ENCODE peak calls at places on chromosomes 6 and 20, in eight cellular contexts. One of them, this sample, is unnamed.

GRCh38 chr6:106064103-106064502 is 22.0 kb upstream of the PRDM1 start:
- DNase-seq in substantia nigra: no peak
- DNase-seq in A172: no peak
- DNase-seq in anterior cingulate cortex: no peak
- DNase-seq in H9: no peak
- DNase-seq in erythroblast: no peak
- DNase-seq in GM20000: no peak
- DNase-seq in CD4-positive, alpha-beta T cell: no peak
- DNase-seq in this sample: no peak

GRCh38 chr20:62032606-62033368 is 32.9 kb downstream of the TAF4 start:
- DNase-seq in anterior cingulate cortex: no peak
- DNase-seq in A172: no peak
- DNase-seq in GM20000: no peak
- DNase-seq in erythroblast: peak
- DNase-seq in H9: no peak
- DNase-seq in CD4-positive, alpha-beta T cell: no peak
- DNase-seq in substantia nigra: no peak
- DNase-seq in this sample: no peak

GRCh38 chr20:8144282-8145245 is 12.5 kb downstream of the PLCB1 start:
- DNase-seq in anterior cingulate cortex: no peak
- DNase-seq in A172: no peak
- DNase-seq in GM20000: no peak
- DNase-seq in H9: peak
- DNase-seq in CD4-positive, alpha-beta T cell: no peak
- DNase-seq in substantia nigra: no peak
- DNase-seq in erythroblast: no peak
- DNase-seq in this sample: no peak

GRCh38 chr6:112683926-112684325 is 336.8 kb downstream of the RFPL4B start:
- DNase-seq in substantia nigra: no peak
- DNase-seq in erythroblast: no peak
- DNase-seq in A172: peak
- DNase-seq in H9: no peak
- DNase-seq in GM20000: no peak
- DNase-seq in CD4-positive, alpha-beta T cell: no peak
- DNase-seq in anterior cingulate cortex: no peak
- DNase-seq in this sample: no peak

GRCh38 chr20:62805365-62805710 is 703 bp downstream of the OGFR start:
- DNase-seq in GM20000: peak
- DNase-seq in CD4-positive, alpha-beta T cell: no peak
- DNase-seq in anterior cingulate cortex: no peak
- DNase-seq in erythroblast: peak
- DNase-seq in H9: no peak
- DNase-seq in A172: no peak
- DNase-seq in substantia nigra: no peak
- DNase-seq in this sample: peak

GRCh38 chr6:143490775-143491174 is 20.7 kb downstream of the FUCA2 start:
- DNase-seq in anterior cingulate cortex: no peak
- DNase-seq in A172: no peak
- DNase-seq in GM20000: no peak
- DNase-seq in H9: no peak
- DNase-seq in substantia nigra: no peak
- DNase-seq in CD4-positive, alpha-beta T cell: no peak
- DNase-seq in erythroblast: no peak
- DNase-seq in this sample: no peak

GRCh38 chr20:57662313-57663240 is 42.4 kb upstream of the ZBP1 start:
- DNase-seq in A172: no peak
- DNase-seq in substantia nigra: no peak
- DNase-seq in erythroblast: no peak
- DNase-seq in anterior cingulate cortex: no peak
- DNase-seq in H9: peak
- DNase-seq in GM20000: no peak
- DNase-seq in CD4-positive, alpha-beta T cell: no peak
- DNase-seq in this sample: no peak

GRCh38 chr6:170222498-170223471 is 68.1 kb downstream of the DLL1 start:
- DNase-seq in erythroblast: no peak
- DNase-seq in H9: no peak
- DNase-seq in A172: peak
- DNase-seq in CD4-positive, alpha-beta T cell: no peak
- DNase-seq in substantia nigra: no peak
- DNase-seq in GM20000: no peak
- DNase-seq in anterior cingulate cortex: no peak
- DNase-seq in this sample: no peak

GRCh38 chr6:127484207-127484858 is 25.1 kb upstream of the KIAA0408 start:
- DNase-seq in A172: peak
- DNase-seq in erythroblast: no peak
- DNase-seq in GM20000: peak
- DNase-seq in CD4-positive, alpha-beta T cell: no peak
- DNase-seq in anterior cingulate cortex: no peak
- DNase-seq in H9: no peak
- DNase-seq in substantia nigra: no peak
- DNase-seq in this sample: peak

GRCh38 chr20:48594533-48594932 is 233.3 kb downstream of the PREX1 start:
- DNase-seq in erythroblast: no peak
- DNase-seq in CD4-positive, alpha-beta T cell: no peak
- DNase-seq in GM20000: no peak
- DNase-seq in H9: no peak
- DNase-seq in anterior cingulate cortex: no peak
- DNase-seq in A172: no peak
- DNase-seq in substantia nigra: no peak
- DNase-seq in this sample: no peak

GRCh38 chr20:32960849-32961731 is 43.1 kb downstream of the SUN5 start:
- DNase-seq in H9: no peak
- DNase-seq in anterior cingulate cortex: no peak
- DNase-seq in A172: no peak
- DNase-seq in erythroblast: no peak
- DNase-seq in GM20000: no peak
- DNase-seq in CD4-positive, alpha-beta T cell: no peak
- DNase-seq in substantia nigra: no peak
- DNase-seq in this sample: no peak

GRCh38 chr20:45576995-45577394 is 2.1 kb downstream of the WFDC8 start:
- DNase-seq in H9: no peak
- DNase-seq in CD4-positive, alpha-beta T cell: no peak
- DNase-seq in A172: no peak
- DNase-seq in erythroblast: no peak
- DNase-seq in GM20000: no peak
- DNase-seq in anterior cingulate cortex: no peak
- DNase-seq in substantia nigra: no peak
- DNase-seq in this sample: no peak

GRCh38 chr20:1920252-1920651 is 25.0 kb downstream of the SIRPA start:
- DNase-seq in CD4-positive, alpha-beta T cell: no peak
- DNase-seq in substantia nigra: no peak
- DNase-seq in anterior cingulate cortex: no peak
- DNase-seq in H9: no peak
- DNase-seq in A172: no peak
- DNase-seq in GM20000: no peak
- DNase-seq in erythroblast: no peak
- DNase-seq in this sample: no peak

GRCh38 chr20:57657537-57658446 is 37.6 kb upstream of the ZBP1 start:
- DNase-seq in GM20000: no peak
- DNase-seq in H9: peak
- DNase-seq in A172: peak
- DNase-seq in anterior cingulate cortex: no peak
- DNase-seq in substantia nigra: no peak
- DNase-seq in erythroblast: no peak
- DNase-seq in CD4-positive, alpha-beta T cell: peak
- DNase-seq in this sample: peak

GRCh38 chr6:23339268-23339667 is 769.9 kb downstream of the HDGFL1 start:
- DNase-seq in H9: no peak
- DNase-seq in CD4-positive, alpha-beta T cell: no peak
- DNase-seq in A172: no peak
- DNase-seq in anterior cingulate cortex: no peak
- DNase-seq in GM20000: no peak
- DNase-seq in substantia nigra: no peak
- DNase-seq in erythroblast: no peak
- DNase-seq in this sample: no peak

GRCh38 chr6:39855356-39855995 is 63.3 kb downstream of the DAAM2 start:
- DNase-seq in substantia nigra: no peak
- DNase-seq in anterior cingulate cortex: no peak
- DNase-seq in GM20000: no peak
- DNase-seq in A172: no peak
- DNase-seq in erythroblast: no peak
- DNase-seq in CD4-positive, alpha-beta T cell: no peak
- DNase-seq in H9: no peak
- DNase-seq in this sample: no peak

GRCh38 chr6:143286280-143286795 is 164.2 kb downstream of the ADAT2 start:
- DNase-seq in GM20000: no peak
- DNase-seq in A172: no peak
- DNase-seq in H9: no peak
- DNase-seq in CD4-positive, alpha-beta T cell: no peak
- DNase-seq in substantia nigra: no peak
- DNase-seq in anterior cingulate cortex: no peak
- DNase-seq in erythroblast: no peak
- DNase-seq in this sample: no peak

GRCh38 chr20:56664791-56665190 is 35.7 kb downstream of the TFAP2C start:
- DNase-seq in H9: no peak
- DNase-seq in anterior cingulate cortex: no peak
- DNase-seq in substantia nigra: no peak
- DNase-seq in erythroblast: no peak
- DNase-seq in CD4-positive, alpha-beta T cell: no peak
- DNase-seq in A172: no peak
- DNase-seq in GM20000: no peak
- DNase-seq in this sample: no peak

GRCh38 chr6:108359901-108360882 is 65.3 kb downstream of the AFG1L start:
- DNase-seq in H9: no peak
- DNase-seq in anterior cingulate cortex: no peak
- DNase-seq in substantia nigra: no peak
- DNase-seq in CD4-positive, alpha-beta T cell: no peak
- DNase-seq in GM20000: no peak
- DNase-seq in A172: peak
- DNase-seq in erythroblast: peak
- DNase-seq in this sample: peak

GRCh38 chr6:26125015-26125690 is 37.9 kb downstream of the HFE start:
- DNase-seq in CD4-positive, alpha-beta T cell: peak
- DNase-seq in substantia nigra: no peak
- DNase-seq in A172: no peak
- DNase-seq in anterior cingulate cortex: no peak
- DNase-seq in erythroblast: peak
- DNase-seq in H9: no peak
- DNase-seq in GM20000: no peak
- DNase-seq in this sample: peak

GRCh38 chr20:36408219-36408618 is 102.1 kb downstream of the DLGAP4 start:
- DNase-seq in substantia nigra: no peak
- DNase-seq in GM20000: no peak
- DNase-seq in erythroblast: no peak
- DNase-seq in anterior cingulate cortex: peak
- DNase-seq in H9: no peak
- DNase-seq in CD4-positive, alpha-beta T cell: no peak
- DNase-seq in A172: peak
- DNase-seq in this sample: no peak

GRCh38 chr6:128725271-128726233 is 157.4 kb upstream of the LAMA2 start:
- DNase-seq in H9: no peak
- DNase-seq in substantia nigra: peak
- DNase-seq in GM20000: peak
- DNase-seq in erythroblast: peak
- DNase-seq in anterior cingulate cortex: peak
- DNase-seq in CD4-positive, alpha-beta T cell: no peak
- DNase-seq in A172: peak
- DNase-seq in this sample: peak

GRCh38 chr6:110589865-110590513 is 113.6 kb upstream of the SLC22A16 start:
- DNase-seq in A172: no peak
- DNase-seq in H9: no peak
- DNase-seq in erythroblast: no peak
- DNase-seq in anterior cingulate cortex: no peak
- DNase-seq in GM20000: peak
- DNase-seq in substantia nigra: no peak
- DNase-seq in CD4-positive, alpha-beta T cell: no peak
- DNase-seq in this sample: no peak

GRCh38 chr6:170149681-170150589 is 140.9 kb downstream of the DLL1 start:
- DNase-seq in erythroblast: no peak
- DNase-seq in A172: no peak
- DNase-seq in anterior cingulate cortex: no peak
- DNase-seq in GM20000: no peak
- DNase-seq in CD4-positive, alpha-beta T cell: no peak
- DNase-seq in substantia nigra: no peak
- DNase-seq in H9: no peak
- DNase-seq in this sample: no peak

GRCh38 chr20:34559311-34560140 is 1.0 kb downstream of the MAP1LC3A start:
- DNase-seq in substantia nigra: peak
- DNase-seq in H9: peak
- DNase-seq in GM20000: no peak
- DNase-seq in anterior cingulate cortex: peak
- DNase-seq in erythroblast: peak
- DNase-seq in A172: no peak
- DNase-seq in CD4-positive, alpha-beta T cell: no peak
- DNase-seq in this sample: no peak

GRCh38 chr6:121856296-121856695 is 420.9 kb downstream of the GJA1 start:
- DNase-seq in anterior cingulate cortex: no peak
- DNase-seq in H9: no peak
- DNase-seq in A172: no peak
- DNase-seq in erythroblast: no peak
- DNase-seq in GM20000: no peak
- DNase-seq in CD4-positive, alpha-beta T cell: no peak
- DNase-seq in substantia nigra: no peak
- DNase-seq in this sample: no peak

GRCh38 chr6:135267085-135267484 is 86.0 kb downstream of the MYB start:
- DNase-seq in anterior cingulate cortex: no peak
- DNase-seq in substantia nigra: no peak
- DNase-seq in CD4-positive, alpha-beta T cell: no peak
- DNase-seq in erythroblast: no peak
- DNase-seq in A172: no peak
- DNase-seq in GM20000: no peak
- DNase-seq in H9: no peak
- DNase-seq in this sample: peak

GRCh38 chr6:1039191-1039590 is 272.7 kb upstream of the FOXQ1 start:
- DNase-seq in A172: no peak
- DNase-seq in anterior cingulate cortex: no peak
- DNase-seq in CD4-positive, alpha-beta T cell: no peak
- DNase-seq in H9: no peak
- DNase-seq in GM20000: no peak
- DNase-seq in substantia nigra: no peak
- DNase-seq in erythroblast: no peak
- DNase-seq in this sample: no peak

GRCh38 chr6:42923656-42924055 is 5.6 kb upstream of the CNPY3 start:
- DNase-seq in substantia nigra: no peak
- DNase-seq in anterior cingulate cortex: no peak
- DNase-seq in CD4-positive, alpha-beta T cell: no peak
- DNase-seq in erythroblast: no peak
- DNase-seq in GM20000: no peak
- DNase-seq in H9: no peak
- DNase-seq in A172: no peak
- DNase-seq in this sample: no peak

GRCh38 chr6:26333458-26334297 is 31.3 kb upstream of the BTN3A2 start:
- DNase-seq in GM20000: no peak
- DNase-seq in substantia nigra: no peak
- DNase-seq in erythroblast: peak
- DNase-seq in H9: no peak
- DNase-seq in A172: no peak
- DNase-seq in anterior cingulate cortex: no peak
- DNase-seq in CD4-positive, alpha-beta T cell: no peak
- DNase-seq in this sample: no peak

GRCh38 chr6:170030284-170031095 is 260.4 kb downstream of the DLL1 start:
- DNase-seq in anterior cingulate cortex: no peak
- DNase-seq in CD4-positive, alpha-beta T cell: no peak
- DNase-seq in GM20000: no peak
- DNase-seq in A172: no peak
- DNase-seq in substantia nigra: no peak
- DNase-seq in erythroblast: no peak
- DNase-seq in H9: no peak
- DNase-seq in this sample: no peak

GRCh38 chr6:53179961-53180651 is 31.5 kb upstream of the GCM1 start:
- DNase-seq in GM20000: no peak
- DNase-seq in CD4-positive, alpha-beta T cell: peak
- DNase-seq in A172: no peak
- DNase-seq in H9: no peak
- DNase-seq in substantia nigra: peak
- DNase-seq in erythroblast: peak
- DNase-seq in anterior cingulate cortex: no peak
- DNase-seq in this sample: peak

GRCh38 chr20:37414133-37414532 is 68.2 kb downstream of the SRC start:
- DNase-seq in A172: no peak
- DNase-seq in GM20000: no peak
- DNase-seq in anterior cingulate cortex: no peak
- DNase-seq in H9: no peak
- DNase-seq in substantia nigra: no peak
- DNase-seq in CD4-positive, alpha-beta T cell: no peak
- DNase-seq in erythroblast: no peak
- DNase-seq in this sample: no peak

GRCh38 chr6:3414704-3415453 is 42.0 kb downstream of the SLC22A23 start:
- DNase-seq in A172: peak
- DNase-seq in GM20000: peak
- DNase-seq in substantia nigra: no peak
- DNase-seq in H9: peak
- DNase-seq in CD4-positive, alpha-beta T cell: no peak
- DNase-seq in anterior cingulate cortex: no peak
- DNase-seq in erythroblast: no peak
- DNase-seq in this sample: no peak

This sample was measured in NAMALWA.